ENCODE peak calls at places on chromosomes 16 and 17, in five cellular contexts. G, J, K, N and C are unnamed samples. For H3K27me3, the result is how much of the 10 kb centered on the place peaks cover.

GRCh38 chr17:16962804-16963203 is 9.1 kb downstream of the TNFRSF13B start:
- DNase-seq in G (no peak), J (peak), K (no peak), N (peak), C (no peak)

GRCh38 chr17:16215965-16216316 is 607 bp upstream of the NCOR1 start:
- DNase-seq in G (no peak), J (no peak), K (no peak), N (peak), C (no peak)

GRCh38 chr17:27565874-27566672 is 64.9 kb upstream of the LGALS9 start:
- DNase-seq in G (no peak), J (no peak), K (peak), N (no peak), C (no peak)

GRCh38 chr17:32267690-32268205 is 2.1 kb downstream of the RHBDL3 start:
- DNase-seq in G (peak), J (no peak), K (no peak), N (peak), C (peak)

GRCh38 chr16:75591001-75591852 is 25.0 kb downstream of the GABARAPL2 start:
- DNase-seq in G (no peak), J (no peak), K (peak), N (peak), C (no peak)

GRCh38 chr17:62109378-62109902 is 44.4 kb upstream of the MED13 start:
- DNase-seq in G (peak), J (peak), K (peak), N (peak), C (peak)

GRCh38 chr16:83723244-83723643 is 84.5 kb upstream of the HSBP1 start:
- DNase-seq in G (no peak), J (no peak), K (peak), N (no peak), C (no peak)

GRCh38 chr16:88300463-88300835 is 82.3 kb upstream of the ZNF469 start:
- DNase-seq in G (no peak), J (no peak), K (no peak), N (no peak), C (no peak)

GRCh38 chr16:47463771-47464624 is 2.9 kb downstream of the PHKB start:
- DNase-seq in G (no peak), J (no peak), K (no peak), N (no peak), C (no peak)

GRCh38 chr17:50828508-50829170 is 6.7 kb upstream of the WFIKKN2 start:
- DNase-seq in G (no peak), J (no peak), K (no peak), N (no peak), C (no peak)

GRCh38 chr16:5736209-5736608 is 638.6 kb upstream of the EEF2KMT start:
- DNase-seq in G (no peak), J (no peak), K (no peak), N (no peak), C (no peak)

GRCh38 chr16:8120001-8120400 is 470.3 kb downstream of the TMEM114 start:
- DNase-seq in G (no peak), J (no peak), K (no peak), N (no peak), C (no peak)

GRCh38 chr17:80274871-80275449 is 14.3 kb downstream of the RNF213 start:
- DNase-seq in G (no peak), J (no peak), K (no peak), N (no peak), C (no peak)

GRCh38 chr16:66691234-66691633 is 5.3 kb downstream of the CMTM4 start:
- DNase-seq in G (no peak), J (no peak), K (no peak), N (no peak), C (no peak)
- H3K4me3 ChIP-seq in G (no peak), J (no peak), K (no peak), N (no peak), C (no peak)

GRCh38 chr16:86570542-86571196 is 4.0 kb downstream of the FOXC2 start:
- DNase-seq in G (no peak), J (no peak), K (peak), N (peak), C (no peak)
- H3K27me3 ChIP-seq in G (half or more), J (half or more), K (under half), N (half or more), C (under half)

DNA sequence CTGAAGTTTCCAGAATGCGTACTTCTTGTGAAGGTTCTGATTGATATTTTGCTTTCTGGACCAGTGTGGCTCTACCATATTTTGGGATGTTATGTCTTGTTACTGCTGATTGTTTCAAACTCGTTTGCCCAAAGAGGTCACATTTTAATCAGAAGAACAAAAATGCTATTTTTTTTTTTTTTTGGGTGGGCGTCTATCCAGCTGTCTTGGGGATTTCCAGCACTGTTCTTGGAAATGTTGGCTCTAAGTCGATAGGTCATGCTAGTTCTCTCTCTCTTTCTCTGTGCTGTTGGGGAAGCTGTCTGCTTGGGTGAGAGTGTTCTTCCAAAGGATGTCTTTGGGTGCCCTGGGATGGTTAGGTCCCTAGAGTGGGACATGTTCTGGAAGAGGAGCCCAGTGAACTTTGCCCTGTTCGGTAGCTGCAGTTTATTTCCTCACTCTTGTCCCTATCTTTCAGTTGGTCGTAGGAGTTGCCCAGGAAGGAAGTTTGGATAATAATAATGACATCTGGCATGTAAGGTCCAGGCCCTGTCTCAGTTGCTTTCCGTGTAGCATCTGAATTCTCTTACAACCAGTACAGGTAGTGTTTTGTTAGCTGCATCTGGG is 2.9 kb downstream of the IRF8 start:
- DNase-seq in G (no peak), J (no peak), K (no peak), N (no peak), C (no peak)
- H3K4me3 ChIP-seq in G (peak), J (no peak), K (no peak), N (no peak), C (no peak)

GRCh38 chr17:35795871-35796265 is 427 bp upstream of the MMP28 start:
- DNase-seq in G (no peak), J (no peak), K (no peak), N (no peak), C (no peak)

GRCh38 chr17:35799942-35800341 is 4.5 kb upstream of the MMP28 start:
- DNase-seq in G (peak), J (no peak), K (peak), N (no peak), C (no peak)

GRCh38 chr17:35796942-35797341 is 1.5 kb upstream of the MMP28 start:
- DNase-seq in G (no peak), J (no peak), K (no peak), N (no peak), C (no peak)

GRCh38 chr17:35797370-35797769 is 1.9 kb upstream of the MMP28 start:
- DNase-seq in G (no peak), J (no peak), K (no peak), N (no peak), C (no peak)

GRCh38 chr17:35797918-35798317 is 2.5 kb upstream of the MMP28 start:
- DNase-seq in G (no peak), J (no peak), K (no peak), N (no peak), C (no peak)
- H3K27me3 ChIP-seq in G (under half), J (under half), K (half or more), N (half or more), C (under half)

GRCh38 chr17:36933174-36934143 is 3.8 kb upstream of the LHX1 start:
- DNase-seq in G (no peak), J (no peak), K (no peak), N (peak), C (no peak)

GRCh38 chr17:36931096-36931696 is 6.1 kb upstream of the LHX1 start:
- DNase-seq in G (no peak), J (no peak), K (no peak), N (no peak), C (no peak)

GRCh38 chr17:36930501-36930900 is 6.8 kb upstream of the LHX1 start:
- DNase-seq in G (no peak), J (no peak), K (no peak), N (no peak), C (no peak)

GRCh38 chr17:36932383-36933173 is 4.7 kb upstream of the LHX1 start:
- DNase-seq in G (no peak), J (no peak), K (no peak), N (no peak), C (no peak)

DNA sequence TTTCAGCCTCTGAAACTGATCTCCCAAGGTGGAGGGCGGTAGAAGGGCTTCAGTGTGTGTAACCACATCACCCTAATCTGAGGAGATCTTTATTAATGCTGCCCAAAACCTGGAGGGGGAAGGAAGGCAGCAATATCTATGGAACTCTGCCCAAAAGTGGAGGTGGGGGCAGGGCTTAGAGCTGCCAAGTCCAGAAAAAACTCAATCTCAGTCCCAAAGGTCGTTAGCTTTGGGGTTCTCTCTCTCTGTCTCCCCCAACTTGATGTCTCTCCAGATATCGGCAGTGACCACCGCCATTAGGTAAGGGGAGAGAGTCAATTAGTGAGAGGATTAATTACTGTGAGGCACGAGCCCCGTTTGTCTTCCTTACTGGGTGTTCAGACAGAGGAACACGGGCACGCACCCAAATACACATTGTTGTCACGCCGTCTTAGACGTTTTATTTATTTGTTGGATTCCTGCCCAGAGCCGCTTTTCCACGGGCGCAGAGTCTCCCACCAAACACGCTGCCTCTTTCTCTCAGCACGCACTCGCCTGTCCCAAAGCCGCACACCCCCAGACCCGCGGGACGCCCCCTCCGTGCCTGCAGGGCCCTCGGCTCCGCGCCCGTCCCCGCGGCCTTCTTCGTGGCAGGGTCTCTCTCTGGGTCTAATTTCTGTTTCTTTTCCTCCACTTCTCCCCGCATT is 5.4 kb upstream of the LHX1 start:
- DNase-seq in G (peak), J (no peak), K (no peak), N (no peak), C (no peak)
- H3K4me3 ChIP-seq in G (peak), J (no peak), K (peak), N (peak), C (no peak)

GRCh38 chr17:74347646-74348045 is 14.0 kb downstream of the BTBD17 start:
- DNase-seq in G (no peak), J (no peak), K (no peak), N (no peak), C (no peak)
- H3K27me3 ChIP-seq in G (under half), J (half or more), K (under half), N (under half), C (under half)